ENCODE peak calls at places on chromosomes 5 and 9, in six cellular contexts. Q is B cell, Y is endodermal cell, P is foreskin fibroblast, I is HFF-Myc, H is astrocyte. Z is an unnamed sample.

GRCh38 chr5:146072595-146072994 is 32.8 kb downstream of the PLAC8L1 start:
- DNase-seq in Q (no peak), Y (peak; percentile 63), P (no peak), I (no peak), H (no peak), Z (no peak)

GRCh38 chr9:106590759-106591505 is 272.0 kb upstream of the ZNF462 start:
- DNase-seq in Q (no peak), Y (no peak), P (no peak), I (no peak), H (no peak), Z (no peak)

GRCh38 chr5:61991426-61991825 is 314.6 kb upstream of the KIF2A start:
- DNase-seq in Q (no peak), Y (no peak), P (no peak), I (no peak), H (no peak), Z (no peak)

GRCh38 chr9:111516061-111516465 is 8.9 kb upstream of the ZNF483 start:
- DNase-seq in Q (no peak), Y (peak; percentile 51), P (peak; percentile 11), I (peak; percentile 25), H (no peak), Z (no peak)

GRCh38 chr5:127746756-127747155 is 43.6 kb downstream of the CCDC192 start:
- DNase-seq in Q (no peak), Y (no peak), P (peak; percentile 51), I (no peak), H (peak; percentile 17), Z (no peak)

GRCh38 chr9:16074962-16075361 is 522.1 kb downstream of the CCDC171 start:
- DNase-seq in Q (no peak), Y (no peak), P (peak; percentile 71), I (no peak), H (peak; percentile 54), Z (no peak)

GRCh38 chr5:136034976-136035375 is 6.2 kb downstream of the TGFBI start:
- DNase-seq in Q (no peak), Y (peak; percentile 17), P (no peak), I (no peak), H (no peak), Z (no peak)

GRCh38 chr9:107833295-107833694 is 343.7 kb upstream of the KLF4 start:
- DNase-seq in Q (no peak), Y (no peak), P (peak; percentile 44), I (no peak), H (no peak), Z (no peak)

GRCh38 chr9:3732077-3733038 is 206.6 kb upstream of the RFX3 start:
- DNase-seq in Q (peak; percentile 23), Y (peak; percentile 84), P (peak; percentile 91), I (peak; percentile 85), H (peak; percentile 85), Z (peak; percentile 93)

GRCh38 chr9:31574006-31574750 is 810.3 kb upstream of the ACO1 start:
- DNase-seq in Q (no peak), Y (no peak), P (peak; percentile 9), I (no peak), H (peak; percentile 26), Z (no peak)

GRCh38 chr9:104346645-104347175 is 157.4 kb upstream of the OR13F1 start:
- DNase-seq in Q (no peak), Y (no peak), P (no peak), I (no peak), H (no peak), Z (no peak)

GRCh38 chr5:122035913-122036312 is 42.1 kb downstream of the LOX start:
- DNase-seq in Q (no peak), Y (no peak), P (no peak), I (no peak), H (no peak), Z (no peak)

GRCh38 chr5:72770266-72770665 is 46.2 kb upstream of the TNPO1 start:
- DNase-seq in Q (no peak), Y (no peak), P (no peak), I (no peak), H (no peak), Z (no peak)

GRCh38 chr9:81522721-81523551 is 166.4 kb downstream of the TLE1 start:
- DNase-seq in Q (peak; percentile 63), Y (peak; percentile 64), P (peak; percentile 67), I (peak; percentile 40), H (peak; percentile 42), Z (peak; percentile 72)

GRCh38 chr9:116941266-116941665 is 254.2 kb downstream of the TRIM32 start:
- DNase-seq in Q (no peak), Y (no peak), P (no peak), I (no peak), H (no peak), Z (no peak)

GRCh38 chr5:94705427-94705826 is 87.0 kb downstream of the SLF1 start:
- DNase-seq in Q (no peak), Y (no peak), P (peak; percentile 41), I (no peak), H (no peak), Z (no peak)

GRCh38 chr5:78574731-78575161 is 73.8 kb downstream of the LHFPL2 start:
- DNase-seq in Q (no peak), Y (no peak), P (peak; percentile 62), I (no peak), H (peak; percentile 79), Z (no peak)

GRCh38 chr5:65704608-65705239 is 17.2 kb downstream of the SGTB start:
- DNase-seq in Q (no peak), Y (no peak), P (no peak), I (no peak), H (no peak), Z (no peak)

GRCh38 chr5:172325452-172325851 is 41.9 kb upstream of the UBTD2 start:
- DNase-seq in Q (no peak), Y (peak; percentile 56), P (no peak), I (no peak), H (no peak), Z (no peak)

GRCh38 chr5:142827934-142828576 is 57.9 kb downstream of the ARHGAP26 start:
- DNase-seq in Q (no peak), Y (no peak), P (no peak), I (no peak), H (peak; percentile 56), Z (no peak)

GRCh38 chr5:72949481-72949880 is 6.4 kb upstream of the FCHO2 start:
- DNase-seq in Q (no peak), Y (no peak), P (peak; percentile 24), I (no peak), H (no peak), Z (no peak)

GRCh38 chr9:2281803-2282185 is 266.6 kb downstream of the SMARCA2 start:
- DNase-seq in Q (no peak), Y (no peak), P (no peak), I (no peak), H (peak; percentile 74), Z (peak; percentile 75)

GRCh38 chr5:179821298-179822058 is 773 bp downstream of the SQSTM1 start:
- DNase-seq in Q (peak; percentile 89), Y (peak; percentile 94), P (peak; percentile 97), I (peak; percentile 74), H (peak; percentile 90), Z (peak; percentile 99)
- TF ChIP-seq CTCF in Q (peak; percentile 41), Y (peak; percentile 39), P (no peak), I (no peak), H (no peak), Z (no peak)

GRCh38 chr5:112525217-112525616 is 106.1 kb upstream of the EPB41L4A start:
- DNase-seq in Q (no peak), Y (no peak), P (no peak), I (no peak), H (no peak), Z (no peak)

GRCh38 chr5:112532654-112533314 is 113.7 kb upstream of the EPB41L4A start:
- DNase-seq in Q (no peak), Y (no peak), P (no peak), I (no peak), H (no peak), Z (no peak)

GRCh38 chr5:112533315-112533867 is 114.3 kb upstream of the EPB41L4A start:
- DNase-seq in Q (no peak), Y (peak; percentile 82), P (no peak), I (no peak), H (no peak), Z (no peak)

GRCh38 chr5:112528928-112529327 is 109.9 kb upstream of the EPB41L4A start:
- DNase-seq in Q (no peak), Y (no peak), P (no peak), I (no peak), H (no peak), Z (no peak)

DNA sequence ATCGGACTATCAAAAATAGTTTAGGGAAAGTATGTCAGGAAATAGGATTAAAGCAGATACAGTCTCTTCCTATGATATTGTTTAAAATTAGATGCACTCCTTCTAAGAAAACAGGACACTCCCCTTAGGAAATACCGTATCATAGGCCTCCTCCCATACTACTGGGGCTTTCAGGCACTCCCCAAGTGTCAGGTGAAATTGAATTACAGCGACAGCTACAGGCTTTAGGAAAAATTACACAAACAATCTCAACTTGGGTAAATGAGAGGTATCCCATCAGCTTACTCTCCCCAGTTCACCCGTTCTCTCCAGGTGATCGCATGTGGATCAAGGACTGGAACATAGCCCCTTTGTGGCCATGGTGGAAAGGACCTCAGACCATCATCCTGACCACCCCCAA is 110.4 kb upstream of the EPB41L4A start:
- DNase-seq in Q (peak; percentile 50), Y (peak; percentile 64), P (no peak), I (no peak), H (no peak), Z (no peak)
- TF ChIP-seq CTCF in Q (peak; percentile 66), Y (peak; percentile 64), P (no peak), I (no peak), H (no peak), Z (peak; percentile 34)

GRCh38 chr5:110869927-110870326 is 131.1 kb downstream of the SLC25A46 start:
- DNase-seq in Q (no peak), Y (no peak), P (no peak), I (no peak), H (no peak), Z (no peak)

DNA sequence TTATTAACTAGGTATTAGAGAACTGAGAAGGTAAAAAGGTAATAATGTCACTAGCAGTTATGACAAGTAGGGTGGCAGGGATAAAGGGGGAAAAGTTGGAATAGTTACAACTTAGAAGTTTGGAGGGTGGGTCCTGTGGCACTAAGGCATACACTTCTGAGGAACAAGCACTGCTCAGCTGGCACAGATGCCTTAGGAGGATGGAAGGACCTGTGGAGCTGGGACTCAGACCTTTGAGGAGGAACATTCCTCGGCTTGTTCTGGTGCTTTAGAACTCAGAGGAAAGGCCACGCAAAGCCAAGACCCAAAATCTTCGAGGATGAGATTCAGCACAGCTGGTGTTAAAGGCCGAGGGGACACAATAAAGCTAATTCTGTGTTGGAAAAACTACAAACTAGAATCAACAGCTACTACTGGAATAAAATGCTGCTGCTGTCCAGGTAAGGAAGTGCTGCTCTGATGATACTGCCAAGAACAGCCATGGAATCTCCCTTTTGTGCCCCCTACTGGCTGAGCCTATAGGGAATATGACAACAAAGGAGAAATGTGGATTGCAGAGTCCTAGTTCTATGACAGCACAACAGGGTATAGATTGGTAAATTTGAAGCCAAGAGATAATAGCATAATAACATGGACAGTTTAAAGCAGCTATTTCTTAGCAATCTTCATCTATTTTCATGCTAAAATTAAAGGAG is 126.7 kb downstream of the SLC25A46 start:
- DNase-seq in Q (no peak), Y (peak; percentile 91), P (peak; percentile 28), I (peak; percentile 31), H (peak; percentile 15), Z (peak; percentile 59)
- TF ChIP-seq CTCF in Q (no peak), Y (peak; percentile 89), P (peak; percentile 43), I (peak; percentile 70), H (peak; percentile 49), Z (peak; percentile 51)

DNA sequence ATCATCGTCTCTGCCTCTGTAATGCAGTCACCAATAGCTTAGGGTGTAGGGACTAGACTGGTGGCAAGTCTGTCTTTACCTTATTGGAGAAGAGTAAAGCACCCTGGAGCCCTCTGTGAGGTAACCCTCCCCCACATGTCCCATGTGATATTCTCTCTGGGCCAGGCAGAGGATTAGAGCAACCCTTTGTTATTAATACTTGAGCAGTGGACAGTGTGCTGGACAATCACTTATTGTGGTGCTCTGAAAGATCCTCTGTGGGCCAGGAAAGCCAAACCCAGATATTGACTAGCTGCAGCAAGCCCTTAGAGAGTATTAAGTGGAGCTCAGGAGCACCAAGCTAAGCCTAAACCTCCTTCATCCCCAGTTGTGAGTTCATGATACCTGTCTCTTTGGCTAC is 139.7 kb upstream of the RUSC2 start:
- DNase-seq in Q (no peak), Y (no peak), P (no peak), I (no peak), H (no peak), Z (no peak)
- TF ChIP-seq CTCF in Q (no peak), Y (no peak), P (no peak), I (no peak), H (no peak), Z (no peak)

Z was measured in osteoblast.